ENCODE peak calls at places on chromosome 13, in five cellular contexts. One of them, this sample, is unnamed.

GRCh38 chr13:78595458-78595818 is 7.9 kb downstream of the POU4F1 start:
- DNase-seq in lower leg skin: no peak
- DNase-seq in AG04450: no peak
- DNase-seq in mammary epithelial cell: no peak
- DNase-seq in ovary: no peak
- DNase-seq in this sample: no peak

GRCh38 chr13:36612242-36612641 is 61.6 kb upstream of the SERTM1 start:
- DNase-seq in lower leg skin: no peak
- DNase-seq in AG04450: no peak
- DNase-seq in mammary epithelial cell: no peak
- DNase-seq in ovary: no peak
- DNase-seq in this sample: no peak

GRCh38 chr13:29457299-29457698 is 138.2 kb downstream of the SLC7A1 start:
- DNase-seq in lower leg skin: no peak
- DNase-seq in AG04450: no peak
- DNase-seq in mammary epithelial cell: peak
- DNase-seq in ovary: no peak
- DNase-seq in this sample: no peak

GRCh38 chr13:41652735-41653361 is 195.5 kb downstream of the RGCC start:
- DNase-seq in lower leg skin: no peak
- DNase-seq in AG04450: peak
- DNase-seq in mammary epithelial cell: peak
- DNase-seq in ovary: no peak
- DNase-seq in this sample: peak

GRCh38 chr13:44921931-44922758 is 67.1 kb downstream of the NUFIP1 start:
- DNase-seq in lower leg skin: no peak
- DNase-seq in AG04450: peak
- DNase-seq in mammary epithelial cell: peak
- DNase-seq in ovary: no peak
- DNase-seq in this sample: no peak

GRCh38 chr13:75222031-75222430 is 259.9 kb downstream of the TBC1D4 start:
- DNase-seq in lower leg skin: no peak
- DNase-seq in AG04450: no peak
- DNase-seq in mammary epithelial cell: peak
- DNase-seq in ovary: no peak
- DNase-seq in this sample: no peak

GRCh38 chr13:40490086-40490723 is 176.2 kb downstream of the FOXO1 start:
- DNase-seq in lower leg skin: peak
- DNase-seq in AG04450: no peak
- DNase-seq in mammary epithelial cell: no peak
- DNase-seq in ovary: no peak
- DNase-seq in this sample: peak

GRCh38 chr13:110294146-110294545 is 12.8 kb downstream of the COL4A1 start:
- DNase-seq in lower leg skin: peak
- DNase-seq in AG04450: no peak
- DNase-seq in mammary epithelial cell: no peak
- DNase-seq in ovary: no peak
- DNase-seq in this sample: no peak

GRCh38 chr13:114081761-114082681 is 50.4 kb downstream of the RASA3 start:
- DNase-seq in lower leg skin: peak
- DNase-seq in AG04450: no peak
- DNase-seq in mammary epithelial cell: no peak
- DNase-seq in ovary: peak
- DNase-seq in this sample: no peak

GRCh38 chr13:48214519-48215121 is 18.4 kb upstream of the ITM2B start:
- DNase-seq in lower leg skin: no peak
- DNase-seq in AG04450: no peak
- DNase-seq in mammary epithelial cell: peak
- DNase-seq in ovary: no peak
- DNase-seq in this sample: peak

GRCh38 chr13:97284558-97284957 is 62.4 kb downstream of the MBNL2 start:
- DNase-seq in lower leg skin: no peak
- DNase-seq in AG04450: no peak
- DNase-seq in mammary epithelial cell: no peak
- DNase-seq in ovary: no peak
- DNase-seq in this sample: no peak

GRCh38 chr13:43751624-43752023 is 35.1 kb downstream of the ENOX1 start:
- DNase-seq in lower leg skin: no peak
- DNase-seq in AG04450: no peak
- DNase-seq in mammary epithelial cell: no peak
- DNase-seq in ovary: no peak
- DNase-seq in this sample: no peak

GRCh38 chr13:97627566-97627965 is 193.6 kb downstream of the RAP2A start:
- DNase-seq in lower leg skin: no peak
- DNase-seq in AG04450: peak
- DNase-seq in mammary epithelial cell: peak
- DNase-seq in ovary: no peak
- DNase-seq in this sample: no peak

GRCh38 chr13:80340643-80341097 is 256 bp downstream of the SPRY2 start:
- DNase-seq in lower leg skin: no peak
- DNase-seq in AG04450: no peak
- DNase-seq in mammary epithelial cell: no peak
- DNase-seq in ovary: no peak
- DNase-seq in this sample: no peak

GRCh38 chr13:114230117-114230516 is 4.6 kb upstream of the CDC16 start:
- DNase-seq in lower leg skin: no peak
- DNase-seq in AG04450: no peak
- DNase-seq in mammary epithelial cell: no peak
- DNase-seq in ovary: no peak
- DNase-seq in this sample: no peak

GRCh38 chr13:51000058-51000457 is 90.5 kb downstream of the RNASEH2B start:
- DNase-seq in lower leg skin: no peak
- DNase-seq in AG04450: no peak
- DNase-seq in mammary epithelial cell: no peak
- DNase-seq in ovary: no peak
- DNase-seq in this sample: no peak

GRCh38 chr13:62162860-62163259 is 747.2 kb upstream of the PCDH20 start:
- DNase-seq in lower leg skin: no peak
- DNase-seq in AG04450: no peak
- DNase-seq in mammary epithelial cell: no peak
- DNase-seq in ovary: no peak
- DNase-seq in this sample: no peak

GRCh38 chr13:46684287-46685001 is 112.5 kb downstream of the ESD start:
- DNase-seq in lower leg skin: no peak
- DNase-seq in AG04450: no peak
- DNase-seq in mammary epithelial cell: no peak
- DNase-seq in ovary: no peak
- DNase-seq in this sample: no peak

GRCh38 chr13:76856141-76856571 is 30.0 kb downstream of the KCTD12 start:
- DNase-seq in lower leg skin: no peak
- DNase-seq in AG04450: no peak
- DNase-seq in mammary epithelial cell: peak
- DNase-seq in ovary: no peak
- DNase-seq in this sample: no peak

GRCh38 chr13:97388385-97388784 is 45.6 kb upstream of the RAP2A start:
- DNase-seq in lower leg skin: no peak
- DNase-seq in AG04450: no peak
- DNase-seq in mammary epithelial cell: no peak
- DNase-seq in ovary: no peak
- DNase-seq in this sample: no peak

GRCh38 chr13:79973533-79973963 is 367.4 kb downstream of the SPRY2 start:
- DNase-seq in lower leg skin: no peak
- DNase-seq in AG04450: no peak
- DNase-seq in mammary epithelial cell: no peak
- DNase-seq in ovary: no peak
- DNase-seq in this sample: no peak

GRCh38 chr13:21138561-21138960 is 37.8 kb downstream of the SKA3 start:
- DNase-seq in lower leg skin: no peak
- DNase-seq in AG04450: no peak
- DNase-seq in mammary epithelial cell: no peak
- DNase-seq in ovary: no peak
- DNase-seq in this sample: no peak

GRCh38 chr13:113862191-113862765 is 1.6 kb downstream of the GAS6 start:
- DNase-seq in lower leg skin: peak
- DNase-seq in AG04450: no peak
- DNase-seq in mammary epithelial cell: peak
- DNase-seq in ovary: no peak
- DNase-seq in this sample: no peak

GRCh38 chr13:101739382-101740178 is 287.1 kb downstream of the ITGBL1 start:
- DNase-seq in lower leg skin: no peak
- DNase-seq in AG04450: no peak
- DNase-seq in mammary epithelial cell: no peak
- DNase-seq in ovary: no peak
- DNase-seq in this sample: no peak

GRCh38 chr13:59111711-59112110 is 1052.0 kb downstream of the DIAPH3 start:
- DNase-seq in lower leg skin: no peak
- DNase-seq in AG04450: peak
- DNase-seq in mammary epithelial cell: no peak
- DNase-seq in ovary: no peak
- DNase-seq in this sample: no peak

GRCh38 chr13:111976474-111977183 is 90.3 kb upstream of the SOX1 start:
- DNase-seq in lower leg skin: peak
- DNase-seq in AG04450: no peak
- DNase-seq in mammary epithelial cell: no peak
- DNase-seq in ovary: no peak
- DNase-seq in this sample: no peak

GRCh38 chr13:29073762-29074161 is 253.6 kb downstream of the MTUS2 start:
- DNase-seq in lower leg skin: no peak
- DNase-seq in AG04450: no peak
- DNase-seq in mammary epithelial cell: no peak
- DNase-seq in ovary: no peak
- DNase-seq in this sample: no peak

GRCh38 chr13:76331948-76332712 is 554.1 kb downstream of the KCTD12 start:
- DNase-seq in lower leg skin: no peak
- DNase-seq in AG04450: peak
- DNase-seq in mammary epithelial cell: no peak
- DNase-seq in ovary: no peak
- DNase-seq in this sample: no peak

GRCh38 chr13:94120878-94121277 is 358.6 kb downstream of the DCT start:
- DNase-seq in lower leg skin: no peak
- DNase-seq in AG04450: no peak
- DNase-seq in mammary epithelial cell: no peak
- DNase-seq in ovary: no peak
- DNase-seq in this sample: no peak

GRCh38 chr13:85334187-85334586 is 465.0 kb downstream of the SLITRK6 start:
- DNase-seq in lower leg skin: no peak
- DNase-seq in AG04450: no peak
- DNase-seq in mammary epithelial cell: no peak
- DNase-seq in ovary: no peak
- DNase-seq in this sample: no peak
- TF ChIP-seq CTCF in lower leg skin: no peak
- TF ChIP-seq CTCF in AG04450: no peak
- TF ChIP-seq CTCF in mammary epithelial cell: no peak
- TF ChIP-seq CTCF in ovary: no peak
- TF ChIP-seq CTCF in this sample: no peak

GRCh38 chr13:90883592-90883991 is 463.9 kb upstream of the MIR17HG start:
- DNase-seq in lower leg skin: no peak
- DNase-seq in AG04450: no peak
- DNase-seq in mammary epithelial cell: no peak
- DNase-seq in ovary: no peak
- DNase-seq in this sample: no peak
- TF ChIP-seq CTCF in lower leg skin: no peak
- TF ChIP-seq CTCF in AG04450: no peak
- TF ChIP-seq CTCF in mammary epithelial cell: peak
- TF ChIP-seq CTCF in ovary: no peak
- TF ChIP-seq CTCF in this sample: no peak

GRCh38 chr13:31105020-31105800 is 56.5 kb downstream of the HSPH1 start:
- DNase-seq in lower leg skin: peak
- DNase-seq in AG04450: no peak
- DNase-seq in mammary epithelial cell: no peak
- DNase-seq in ovary: no peak
- DNase-seq in this sample: no peak
- TF ChIP-seq CTCF in lower leg skin: no peak
- TF ChIP-seq CTCF in AG04450: no peak
- TF ChIP-seq CTCF in mammary epithelial cell: no peak
- TF ChIP-seq CTCF in ovary: no peak
- TF ChIP-seq CTCF in this sample: no peak

GRCh38 chr13:49551245-49551644 is 34.1 kb downstream of the RCBTB1 start:
- DNase-seq in lower leg skin: no peak
- DNase-seq in AG04450: no peak
- DNase-seq in mammary epithelial cell: no peak
- DNase-seq in ovary: no peak
- DNase-seq in this sample: no peak

GRCh38 chr13:49545661-49546060 is 39.7 kb downstream of the RCBTB1 start:
- DNase-seq in lower leg skin: no peak
- DNase-seq in AG04450: no peak
- DNase-seq in mammary epithelial cell: no peak
- DNase-seq in ovary: no peak
- DNase-seq in this sample: no peak

GRCh38 chr13:49546559-49546958 is 38.8 kb downstream of the RCBTB1 start:
- DNase-seq in lower leg skin: no peak
- DNase-seq in AG04450: no peak
- DNase-seq in mammary epithelial cell: no peak
- DNase-seq in ovary: no peak
- DNase-seq in this sample: no peak

GRCh38 chr13:49553888-49554287 is 31.5 kb downstream of the RCBTB1 start:
- DNase-seq in lower leg skin: no peak
- DNase-seq in AG04450: no peak
- DNase-seq in mammary epithelial cell: no peak
- DNase-seq in ovary: no peak
- DNase-seq in this sample: no peak

GRCh38 chr13:49549289-49549688 is 36.1 kb downstream of the RCBTB1 start:
- DNase-seq in lower leg skin: no peak
- DNase-seq in AG04450: no peak
- DNase-seq in mammary epithelial cell: no peak
- DNase-seq in ovary: no peak
- DNase-seq in this sample: no peak
- TF ChIP-seq CTCF in lower leg skin: no peak
- TF ChIP-seq CTCF in AG04450: peak
- TF ChIP-seq CTCF in mammary epithelial cell: peak
- TF ChIP-seq CTCF in ovary: no peak
- TF ChIP-seq CTCF in this sample: no peak

DNA sequence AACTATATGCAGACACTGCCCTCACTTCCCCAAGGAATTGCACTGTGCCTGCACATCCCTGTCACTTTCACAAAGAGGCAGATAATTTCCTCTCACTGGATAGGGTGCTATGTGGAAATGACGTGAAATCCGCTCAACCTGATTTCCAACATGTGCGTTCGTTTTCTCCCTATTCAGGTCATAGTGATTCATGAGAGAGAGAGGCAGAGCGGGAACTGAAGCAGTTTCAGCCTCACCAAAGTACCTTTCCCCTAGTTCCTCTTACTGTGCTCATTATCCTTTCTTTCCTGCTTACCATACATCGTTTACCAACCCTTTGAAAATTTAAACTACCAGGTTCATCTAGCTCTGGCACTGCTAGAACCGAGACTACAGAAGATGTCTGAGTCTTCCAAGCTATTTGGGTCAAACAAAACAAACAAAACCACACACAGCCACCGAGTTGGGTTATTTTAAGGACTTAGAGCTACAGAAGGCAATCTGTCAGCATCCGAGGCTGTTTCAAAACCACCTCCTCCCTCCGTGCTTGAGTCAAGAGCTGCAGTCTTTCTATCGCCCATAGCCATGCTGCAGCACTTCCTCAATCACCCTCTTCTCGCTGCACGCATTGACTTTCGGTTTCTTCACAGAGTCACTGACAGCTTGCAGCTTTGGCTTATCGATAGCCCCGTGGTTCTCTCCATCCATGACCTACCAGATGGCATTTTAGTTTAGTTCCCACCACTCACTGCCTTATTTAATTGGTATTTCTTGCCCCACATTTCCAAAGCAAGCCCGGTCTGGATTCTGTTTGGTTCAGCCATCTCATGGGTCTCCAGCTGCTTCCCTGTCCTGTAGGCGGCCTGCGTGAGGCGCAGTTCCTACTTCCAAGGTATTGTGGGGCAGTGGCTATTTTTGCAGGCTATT is 1395.8 kb downstream of the EFNB2 start:
- DNase-seq in lower leg skin: peak
- DNase-seq in AG04450: no peak
- DNase-seq in mammary epithelial cell: no peak
- DNase-seq in ovary: no peak
- DNase-seq in this sample: peak
- TF ChIP-seq CTCF in lower leg skin: no peak
- TF ChIP-seq CTCF in AG04450: peak
- TF ChIP-seq CTCF in mammary epithelial cell: no peak
- TF ChIP-seq CTCF in ovary: no peak
- TF ChIP-seq CTCF in this sample: no peak